ENCODE peak calls at places on chromosome 17, in ten cellular contexts. E is left ventricle myocardium inferior, B is breast epithelium, Z is DND-41, O is PC-3, J is brain microvascular endothelial cell, H is uterus, P is heart right ventricle, T is esophagus squamous epithelium, I is aorta. S is an unnamed sample.

GRCh38 chr17:77886387-77886728 is 72.1 kb upstream of the TNRC6C start:
- DNase-seq in E (peak), B (no peak), Z (no peak), O (no peak), J (no peak), H (peak), P (peak), T (no peak), I (peak), S (no peak)

GRCh38 chr17:57955183-57955952 is at the start of gene CUEDC1:
- DNase-seq in E (peak), B (peak), Z (peak), O (peak), J (peak), H (peak), P (peak), T (no peak), I (peak), S (peak)

GRCh38 chr17:74736423-74737298 is at the start of gene RAB37:
- DNase-seq in E (peak), B (no peak), Z (peak), O (no peak), J (no peak), H (no peak), P (peak), T (no peak), I (peak), S (peak)

GRCh38 chr17:36149296-36149820 is 27.1 kb downstream of the TBC1D3B start:
- DNase-seq in E (peak), B (no peak), Z (no peak), O (no peak), J (peak), H (peak), P (peak), T (no peak), I (peak), S (no peak)

GRCh38 chr17:75404739-75405364 is 626 bp downstream of the GRB2 start:
- DNase-seq in E (peak), B (peak), Z (peak), O (peak), J (no peak), H (peak), P (peak), T (no peak), I (peak), S (peak)

GRCh38 chr17:45719335-45720071 is 64.6 kb upstream of the CRHR1 start:
- DNase-seq in E (no peak), B (no peak), Z (no peak), O (peak), J (peak), H (no peak), P (no peak), T (no peak), I (no peak), S (no peak)

GRCh38 chr17:80187090-80187489 is 17.3 kb downstream of the CARD14 start:
- DNase-seq in E (no peak), B (no peak), Z (no peak), O (peak), J (no peak), H (no peak), P (no peak), T (no peak), I (no peak), S (no peak)

GRCh38 chr17:28726396-28726911 is 421 bp upstream of the TLCD1 start:
- DNase-seq in E (no peak), B (no peak), Z (peak), O (peak), J (peak), H (peak), P (no peak), T (peak), I (peak), S (peak)

GRCh38 chr17:62882878-62883277 is 74.8 kb upstream of the MARCHF10 start:
- DNase-seq in E (no peak), B (no peak), Z (no peak), O (peak), J (no peak), H (no peak), P (no peak), T (no peak), I (no peak), S (no peak)

GRCh38 chr17:82013341-82013740 is 9.3 kb downstream of the CENPX start:
- DNase-seq in E (peak), B (no peak), Z (no peak), O (no peak), J (no peak), H (no peak), P (peak), T (no peak), I (peak), S (no peak)

GRCh38 chr17:83117594-83117993 is 38.2 kb downstream of the METRNL start:
- DNase-seq in E (no peak), B (no peak), Z (no peak), O (no peak), J (no peak), H (no peak), P (no peak), T (no peak), I (no peak), S (no peak)

GRCh38 chr17:83122834-83123233 is 43.4 kb downstream of the METRNL start:
- DNase-seq in E (no peak), B (peak), Z (no peak), O (no peak), J (no peak), H (no peak), P (no peak), T (no peak), I (peak), S (no peak)

GRCh38 chr17:83121921-83122820 is 42.8 kb downstream of the METRNL start:
- DNase-seq in E (no peak), B (peak), Z (no peak), O (no peak), J (no peak), H (no peak), P (no peak), T (no peak), I (peak), S (no peak)

GRCh38 chr17:83118071-83118841 is 38.8 kb downstream of the METRNL start:
- DNase-seq in E (peak), B (no peak), Z (no peak), O (no peak), J (no peak), H (no peak), P (peak), T (no peak), I (peak), S (no peak)

GRCh38 chr17:83119987-83120864 is 40.8 kb downstream of the METRNL start:
- DNase-seq in E (peak), B (no peak), Z (no peak), O (no peak), J (no peak), H (no peak), P (no peak), T (no peak), I (peak), S (peak)
- H3K4me3 ChIP-seq in E (no peak), B (no peak), Z (no peak), O (no peak), J (no peak), H (no peak), P (no peak), T (no peak), I (no peak), S (peak)

GRCh38 chr17:7559307-7560171 is 989 bp downstream of the TNFSF13 start:
- DNase-seq in E (no peak), B (no peak), Z (no peak), O (no peak), J (no peak), H (no peak), P (no peak), T (no peak), I (no peak), S (no peak)

GRCh38 chr17:7558544-7559306 is at the start of gene TNFSF13:
- DNase-seq in E (peak), B (no peak), Z (no peak), O (no peak), J (no peak), H (no peak), P (peak), T (no peak), I (peak), S (no peak)

GRCh38 chr17:7561028-7561575 is 617 bp upstream of the SENP3 start:
- DNase-seq in E (peak), B (peak), Z (peak), O (peak), J (peak), H (peak), P (peak), T (no peak), I (peak), S (peak)

GRCh38 chr17:7561589-7562207 is at the start of gene SENP3:
- DNase-seq in E (peak), B (peak), Z (peak), O (peak), J (peak), H (peak), P (peak), T (no peak), I (peak), S (peak)

GRCh38 chr17:7560172-7561027 is 1.3 kb upstream of the SENP3 start:
- DNase-seq in E (peak), B (peak), Z (no peak), O (peak), J (peak), H (peak), P (peak), T (no peak), I (peak), S (peak)
- H3K27ac ChIP-seq in E (peak), B (peak), Z (peak), O (no peak), J (no peak), H (peak), P (peak), T (peak), I (no peak), S (peak)

GRCh38 chr17:14389656-14390055 is 88.8 kb downstream of the HS3ST3B1 start:
- DNase-seq in E (no peak), B (no peak), Z (no peak), O (no peak), J (no peak), H (no peak), P (no peak), T (no peak), I (no peak), S (no peak)

GRCh38 chr17:14395255-14395654 is 94.4 kb downstream of the HS3ST3B1 start:
- DNase-seq in E (no peak), B (no peak), Z (no peak), O (no peak), J (no peak), H (no peak), P (no peak), T (no peak), I (no peak), S (no peak)

GRCh38 chr17:14398766-14399165 is 97.9 kb downstream of the HS3ST3B1 start:
- DNase-seq in E (no peak), B (no peak), Z (no peak), O (no peak), J (no peak), H (no peak), P (no peak), T (no peak), I (no peak), S (no peak)

GRCh38 chr17:14396542-14396941 is 95.7 kb downstream of the HS3ST3B1 start:
- DNase-seq in E (no peak), B (no peak), Z (no peak), O (no peak), J (peak), H (no peak), P (no peak), T (no peak), I (no peak), S (no peak)

DNA sequence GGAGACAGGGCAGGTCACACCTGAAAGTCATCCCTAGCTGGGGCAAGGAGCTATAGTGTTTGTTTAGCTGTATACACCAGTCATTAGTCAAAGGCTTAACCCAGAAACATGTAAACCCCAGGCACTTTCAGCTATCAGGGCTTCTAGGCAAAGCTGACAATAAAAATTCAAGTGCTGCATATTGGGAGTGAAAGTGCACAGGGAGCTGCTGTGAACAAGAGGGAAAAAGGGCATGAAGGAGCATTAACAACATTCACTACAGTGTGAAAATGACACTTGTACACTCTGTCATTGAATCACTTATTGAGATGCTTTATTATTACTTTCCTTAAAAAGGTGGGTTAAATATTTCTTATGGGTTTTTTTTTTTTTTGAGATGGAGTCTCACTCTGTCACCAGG is 92.8 kb downstream of the HS3ST3B1 start:
- DNase-seq in E (no peak), B (no peak), Z (no peak), O (no peak), J (no peak), H (no peak), P (no peak), T (no peak), I (no peak), S (no peak)
- H3K4me3 ChIP-seq in E (no peak), B (no peak), Z (no peak), O (no peak), J (no peak), H (no peak), P (no peak), T (no peak), I (no peak), S (no peak)

DNA sequence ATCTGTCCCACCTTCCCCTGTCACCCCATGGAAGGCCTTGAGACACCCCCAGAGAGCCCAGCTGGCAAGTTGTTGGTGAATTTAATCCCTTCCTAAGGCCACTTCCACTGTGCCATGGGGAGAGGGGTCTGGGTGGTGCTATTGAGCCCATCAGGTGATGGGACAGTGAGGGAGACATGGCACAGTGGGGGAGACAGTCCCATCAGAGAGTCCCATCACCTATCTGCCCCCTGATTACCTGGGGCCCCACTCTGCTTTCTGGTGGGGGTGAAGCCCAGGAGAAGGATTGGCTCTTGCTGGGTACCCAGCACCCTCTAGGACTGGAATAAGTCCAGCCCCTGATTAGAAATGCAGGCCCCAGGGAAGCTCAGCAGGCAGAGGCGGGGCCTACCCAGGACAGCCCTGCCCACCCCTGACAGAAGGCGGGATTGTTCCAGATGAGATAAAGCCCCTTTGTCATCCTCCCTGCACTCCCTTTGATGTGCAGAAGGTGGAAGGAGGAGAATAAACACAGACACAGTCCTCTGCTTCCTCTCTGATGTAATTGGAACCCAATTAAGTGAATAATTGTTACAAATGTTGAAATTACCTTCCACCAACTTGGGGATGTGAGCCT is 18.9 kb downstream of the TMEM132E start:
- DNase-seq in E (no peak), B (no peak), Z (peak), O (no peak), J (no peak), H (no peak), P (no peak), T (no peak), I (no peak), S (no peak)
- H3K27ac ChIP-seq in E (no peak), B (no peak), Z (no peak), O (no peak), J (no peak), H (no peak), P (no peak), T (no peak), I (no peak), S (no peak)

S was measured in CD4-positive, CD25-positive, alpha-beta regulatory T cell.